ENCODE peak calls at places on chromosomes 11 and 22, in nine cellular contexts. U is fibroblast of lung, F is astrocyte of the spinal cord, R is brain microvascular endothelial cell, V is HFFc6, D is progenitor cell of endocrine pancreas, G is PC-3, N is PC-9, Z is bronchial epithelial cell. H is an unnamed sample.

GRCh38 chr22:27462190-27462589 is 339.4 kb downstream of the MN1 start:
- DNase-seq in U (no peak), F (peak), R (no peak), V (no peak), D (peak), G (no peak), N (no peak), Z (no peak), H (peak)

GRCh38 chr11:14813506-14813905 is 78.5 kb downstream of the CYP2R1 start:
- DNase-seq in U (no peak), F (no peak), R (no peak), V (no peak), D (no peak), G (no peak), N (no peak), Z (no peak), H (no peak)

GRCh38 chr22:26608129-26608528 is 9.7 kb downstream of the CRYBB1 start:
- DNase-seq in U (peak), F (peak), R (no peak), V (no peak), D (no peak), G (no peak), N (no peak), Z (no peak), H (no peak)

GRCh38 chr11:117874253-117874909 is 2.1 kb downstream of the FXYD6 start:
- DNase-seq in U (no peak), F (no peak), R (no peak), V (no peak), D (no peak), G (no peak), N (no peak), Z (no peak), H (no peak)

GRCh38 chr22:44625981-44626687 is 75.9 kb upstream of the PRR5 start:
- DNase-seq in U (peak), F (peak), R (peak), V (peak), D (peak), G (peak), N (peak), Z (peak), H (peak)

GRCh38 chr11:1006762-1007161 is 29.8 kb downstream of the MUC6 start:
- DNase-seq in U (no peak), F (no peak), R (no peak), V (no peak), D (no peak), G (no peak), N (no peak), Z (no peak), H (no peak)

GRCh38 chr11:64340671-64341335 is 799 bp downstream of the CCDC88B start:
- DNase-seq in U (no peak), F (no peak), R (no peak), V (no peak), D (no peak), G (no peak), N (no peak), Z (no peak), H (no peak)

GRCh38 chr11:83826078-83826477 is 539.9 kb upstream of the CCDC90B start:
- DNase-seq in U (no peak), F (no peak), R (no peak), V (no peak), D (no peak), G (no peak), N (no peak), Z (no peak), H (no peak)

GRCh38 chr22:41919357-41920224 is 4.7 kb upstream of the SHISA8 start:
- DNase-seq in U (peak), F (peak), R (peak), V (no peak), D (peak), G (no peak), N (peak), Z (no peak), H (no peak)

GRCh38 chr11:71425409-71425808 is 22.8 kb downstream of the DHCR7 start:
- DNase-seq in U (no peak), F (no peak), R (no peak), V (no peak), D (no peak), G (peak), N (no peak), Z (no peak), H (no peak)
- TF ChIP-seq CTCF in U (no peak), F (peak), R (peak), V (peak), D (peak), G (peak), N (peak), Z (no peak), H (no peak)

GRCh38 chr11:35906681-35907080 is 37.2 kb upstream of the LDLRAD3 start:
- DNase-seq in U (no peak), F (no peak), R (no peak), V (no peak), D (no peak), G (no peak), N (no peak), Z (no peak), H (no peak)
- TF ChIP-seq CTCF in U (no peak), F (no peak), R (no peak), V (no peak), D (no peak), G (no peak), N (no peak), Z (no peak), H (no peak)

DNA sequence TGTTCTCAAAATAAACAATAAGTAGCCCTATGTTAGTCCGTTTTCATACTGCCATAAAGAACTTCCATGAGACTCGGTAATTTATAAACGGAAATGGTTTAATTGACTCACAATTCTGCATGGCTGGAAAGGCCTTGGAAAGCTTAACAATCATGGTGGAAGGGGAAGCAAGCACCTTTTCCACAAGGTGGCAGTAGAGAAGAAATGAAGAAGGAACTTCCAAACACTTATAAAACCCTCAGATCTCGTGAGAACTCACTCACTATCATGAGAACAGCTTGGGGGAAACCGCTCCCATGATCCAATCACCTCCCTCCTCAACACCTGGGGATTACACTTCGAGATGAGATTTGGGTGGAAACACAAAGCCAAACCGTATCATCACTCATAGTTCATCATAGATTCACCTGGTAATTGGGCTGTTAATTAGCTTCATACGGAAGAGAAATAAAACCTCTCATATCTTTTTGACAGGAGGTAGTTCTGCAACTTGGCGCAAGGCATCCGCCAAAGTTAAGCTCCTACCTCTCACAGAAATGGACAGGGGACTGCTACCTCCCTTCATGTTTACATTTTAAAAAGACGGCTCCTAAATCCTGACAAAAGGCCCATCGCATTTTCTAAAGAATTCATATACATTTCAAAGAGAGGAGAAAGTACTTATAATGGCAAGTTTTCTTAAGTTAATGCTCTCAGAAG is 49.0 kb downstream of the MUC15 start:
- DNase-seq in U (peak), F (peak), R (peak), V (peak), D (no peak), G (peak), N (no peak), Z (peak), H (peak)
- TF ChIP-seq CTCF in U (peak), F (peak), R (peak), V (peak), D (peak), G (peak), N (peak), Z (peak), H (peak)

GRCh38 chr11:114566273-114566672 is 6.6 kb upstream of the NXPE1 start:
- DNase-seq in U (no peak), F (no peak), R (no peak), V (no peak), D (no peak), G (no peak), N (no peak), Z (no peak), H (no peak)

GRCh38 chr11:114559425-114560310 is at the start of gene NXPE1:
- DNase-seq in U (no peak), F (no peak), R (no peak), V (no peak), D (no peak), G (no peak), N (no peak), Z (no peak), H (no peak)

GRCh38 chr11:114563077-114563476 is 3.4 kb upstream of the NXPE1 start:
- DNase-seq in U (peak), F (no peak), R (no peak), V (no peak), D (no peak), G (peak), N (no peak), Z (peak), H (no peak)

GRCh38 chr11:114564836-114565235 is 5.2 kb upstream of the NXPE1 start:
- DNase-seq in U (peak), F (no peak), R (no peak), V (no peak), D (no peak), G (no peak), N (no peak), Z (no peak), H (no peak)

GRCh38 chr11:114562166-114562916 is 2.7 kb upstream of the NXPE1 start:
- DNase-seq in U (peak), F (peak), R (no peak), V (peak), D (no peak), G (peak), N (no peak), Z (peak), H (no peak)
- TF ChIP-seq CTCF in U (no peak), F (no peak), R (no peak), V (no peak), D (no peak), G (no peak), N (no peak), Z (no peak), H (no peak)

GRCh38 chr11:93017821-93018690 is 48.6 kb downstream of the MTNR1B start:
- DNase-seq in U (peak), F (peak), R (no peak), V (peak), D (no peak), G (no peak), N (no peak), Z (no peak), H (no peak)
- TF ChIP-seq CTCF in U (no peak), F (peak), R (peak), V (peak), D (no peak), G (no peak), N (peak), Z (peak), H (no peak)

GRCh38 chr22:29901354-29901753 is 18.4 kb downstream of the MTMR3 start:
- DNase-seq in U (no peak), F (no peak), R (no peak), V (no peak), D (no peak), G (no peak), N (no peak), Z (no peak), H (no peak)
- TF ChIP-seq CTCF in U (no peak), F (no peak), R (no peak), V (no peak), D (no peak), G (no peak), N (no peak), Z (no peak), H (no peak)

DNA sequence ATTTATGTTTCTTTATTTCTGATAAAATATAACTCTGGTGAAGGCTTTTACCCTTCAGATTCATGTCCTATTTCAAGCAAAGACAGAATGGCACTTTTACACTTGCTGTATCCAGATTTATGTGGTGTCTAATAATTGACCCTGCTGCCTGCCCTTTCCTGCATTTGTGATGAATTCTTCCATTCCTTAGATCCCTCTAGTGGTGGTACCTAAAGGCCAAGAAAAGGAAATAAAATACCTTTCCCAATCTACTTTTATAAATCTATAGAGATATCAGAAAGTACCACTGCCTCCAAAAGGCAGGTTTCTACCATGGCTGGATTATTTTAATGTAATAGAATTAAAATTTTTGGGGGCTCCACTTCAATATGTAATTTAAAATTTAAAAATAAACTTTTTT is 34.2 kb downstream of the CCDC81 start:
- DNase-seq in U (no peak), F (no peak), R (no peak), V (no peak), D (no peak), G (peak), N (no peak), Z (peak), H (no peak)
- TF ChIP-seq CTCF in U (peak), F (peak), R (peak), V (peak), D (peak), G (peak), N (peak), Z (peak), H (no peak)

H was measured in Calu3.